ENCODE peak calls at places on chromosomes 3 and 15, in five cellular contexts. P is heart right ventricle, I is gastrocnemius medialis, C is H9, M is cardiac muscle cell. K is an unnamed sample.
A peak's percentile ranks its signal among the peaks of the same experiment; 100 is the strongest.

GRCh38 chr3:197854596-197855343 is 63.7 kb downstream of the LRCH3 start:
- DNase-seq in M (peak; percentile 86), I (no peak), P (no peak), C (peak; percentile 80), K (no peak)

GRCh38 chr3:148246286-148246685 is 451.4 kb upstream of the AGTR1 start:
- DNase-seq in M (no peak), P (no peak), I (no peak), C (no peak), K (no peak)

GRCh38 chr3:192727032-192727847 is at the start of gene FGF12:
- DNase-seq in M (peak; percentile 23), P (peak; percentile 87), I (peak; percentile 2), C (peak; percentile 97), K (peak; percentile 61)

GRCh38 chr3:158782283-158782682 is 19.6 kb upstream of the MFSD1 start:
- DNase-seq in P (no peak), I (no peak), C (no peak), M (no peak), K (no peak)

GRCh38 chr3:134306334-134306733 is 55.7 kb upstream of the RYK start:
- DNase-seq in P (no peak), C (no peak), M (no peak), I (no peak), K (no peak)

GRCh38 chr15:70419046-70419445 is 321.3 kb upstream of the TLE3 start:
- DNase-seq in M (no peak), C (no peak), I (no peak), P (no peak), K (no peak)

GRCh38 chr15:31478781-31479221 is 152.2 kb downstream of the KLF13 start:
- DNase-seq in C (peak; percentile 20), M (no peak), I (no peak), P (no peak), K (no peak)

GRCh38 chr3:174325834-174326705 is 533.1 kb upstream of the NAALADL2 start:
- DNase-seq in M (peak; percentile 18), I (no peak), P (no peak), C (no peak), K (no peak)

GRCh38 chr3:192331749-192332385 is 395.5 kb downstream of the FGF12 start:
- DNase-seq in I (no peak), M (no peak), C (no peak), P (no peak), K (no peak)

GRCh38 chr3:74639681-74640080 is 25.2 kb upstream of the CNTN3 start:
- DNase-seq in I (no peak), C (no peak), M (no peak), P (no peak), K (no peak)

GRCh38 chr3:139281512-139282196 is 62.2 kb upstream of the MRPS22 start:
- DNase-seq in C (no peak), P (no peak), I (no peak), M (no peak), K (no peak)

GRCh38 chr3:101825904-101826445 is 23.3 kb upstream of the NFKBIZ start:
- DNase-seq in P (no peak), C (no peak), M (peak; percentile 27), I (no peak), K (no peak)

GRCh38 chr3:110562621-110563020 is 509.0 kb upstream of the NECTIN3 start:
- DNase-seq in C (no peak), P (no peak), I (no peak), M (no peak), K (no peak)

GRCh38 chr3:172877011-172877410 is 126.5 kb downstream of the ECT2 start:
- DNase-seq in C (no peak), P (no peak), M (peak; percentile 44), I (no peak), K (no peak)

GRCh38 chr3:47836986-47837385 is 34.0 kb downstream of the DHX30 start:
- DNase-seq in M (no peak), P (no peak), C (peak; percentile 42), I (no peak), K (no peak)

GRCh38 chr3:102178817-102179216 is 256.0 kb upstream of the ZPLD1 start:
- DNase-seq in C (no peak), P (no peak), M (no peak), I (no peak), K (no peak)

GRCh38 chr3:188152660-188153497 is 1.1 kb upstream of the LPP start:
- DNase-seq in P (peak; percentile 41), C (peak; percentile 77), M (peak; percentile 76), I (peak; percentile 60), K (peak; percentile 39)

GRCh38 chr3:45617430-45618080 is 23.0 kb downstream of the LIMD1 start:
- DNase-seq in P (no peak), I (no peak), M (no peak), C (no peak), K (no peak)

GRCh38 chr3:138479355-138479964 is 45.0 kb downstream of the ESYT3 start:
- DNase-seq in M (peak; percentile 59), I (no peak), C (peak; percentile 69), P (no peak), K (no peak)

GRCh38 chr3:184716652-184717607 is 5.1 kb upstream of the MAGEF1 start:
- DNase-seq in P (peak; percentile 23), I (no peak), C (peak; percentile 60), M (peak; percentile 66), K (peak; percentile 36)

GRCh38 chr3:184248454-184249411 is at the start of gene ALG3:
- DNase-seq in M (peak; percentile 95), P (peak; percentile 86), C (peak; percentile 89), I (peak; percentile 66), K (peak; percentile 79)

GRCh38 chr3:133444071-133444774 is 44.4 kb downstream of the BFSP2 start:
- DNase-seq in C (no peak), I (no peak), P (no peak), M (peak; percentile 61), K (no peak)

GRCh38 chr15:48120751-48121150 is at the start of gene SLC24A5:
- DNase-seq in P (no peak), C (no peak), M (no peak), I (no peak), K (no peak)

GRCh38 chr15:62165029-62165792 is at the start of gene C2CD4B:
- DNase-seq in P (peak; percentile 78), C (peak; percentile 82), M (peak; percentile 50), I (no peak), K (no peak)

GRCh38 chr15:82697735-82698407 is 11.8 kb downstream of the AP3B2 start:
- DNase-seq in P (no peak), M (no peak), I (no peak), C (no peak), K (no peak)

GRCh38 chr3:138943724-138944131 is 3.2 kb downstream of the FOXL2 start:
- DNase-seq in M (peak; percentile 38), I (no peak), C (no peak), P (no peak), K (no peak)

GRCh38 chr3:129622933-129623332 is 16.5 kb upstream of the PLXND1 start:
- DNase-seq in M (no peak), P (peak; percentile 17), I (no peak), C (no peak), K (no peak)

GRCh38 chr3:46959169-46959515 is 17.4 kb downstream of the CCDC12 start:
- DNase-seq in P (no peak), I (no peak), C (no peak), M (no peak), K (no peak)

GRCh38 chr15:70099966-70100494 is 2.3 kb upstream of the TLE3 start:
- DNase-seq in P (no peak), I (no peak), C (no peak), M (peak; percentile 41), K (no peak)

GRCh38 chr3:51958603-51959521 is 3.7 kb downstream of the GPR62 start:
- DNase-seq in P (no peak), I (no peak), M (no peak), C (no peak), K (no peak)

GRCh38 chr15:99343836-99344551 is 92.7 kb downstream of the LRRC28 start:
- DNase-seq in I (no peak), C (peak; percentile 71), M (peak; percentile 9), P (peak; percentile 48), K (peak; percentile 17)

GRCh38 chr3:188234172-188234571 is 80.2 kb downstream of the LPP start:
- DNase-seq in M (no peak), I (no peak), P (no peak), C (no peak), K (no peak)

GRCh38 chr3:196050597-196050996 is 31.3 kb downstream of the TFRC start:
- DNase-seq in M (no peak), C (no peak), P (no peak), I (no peak), K (no peak)

DNA sequence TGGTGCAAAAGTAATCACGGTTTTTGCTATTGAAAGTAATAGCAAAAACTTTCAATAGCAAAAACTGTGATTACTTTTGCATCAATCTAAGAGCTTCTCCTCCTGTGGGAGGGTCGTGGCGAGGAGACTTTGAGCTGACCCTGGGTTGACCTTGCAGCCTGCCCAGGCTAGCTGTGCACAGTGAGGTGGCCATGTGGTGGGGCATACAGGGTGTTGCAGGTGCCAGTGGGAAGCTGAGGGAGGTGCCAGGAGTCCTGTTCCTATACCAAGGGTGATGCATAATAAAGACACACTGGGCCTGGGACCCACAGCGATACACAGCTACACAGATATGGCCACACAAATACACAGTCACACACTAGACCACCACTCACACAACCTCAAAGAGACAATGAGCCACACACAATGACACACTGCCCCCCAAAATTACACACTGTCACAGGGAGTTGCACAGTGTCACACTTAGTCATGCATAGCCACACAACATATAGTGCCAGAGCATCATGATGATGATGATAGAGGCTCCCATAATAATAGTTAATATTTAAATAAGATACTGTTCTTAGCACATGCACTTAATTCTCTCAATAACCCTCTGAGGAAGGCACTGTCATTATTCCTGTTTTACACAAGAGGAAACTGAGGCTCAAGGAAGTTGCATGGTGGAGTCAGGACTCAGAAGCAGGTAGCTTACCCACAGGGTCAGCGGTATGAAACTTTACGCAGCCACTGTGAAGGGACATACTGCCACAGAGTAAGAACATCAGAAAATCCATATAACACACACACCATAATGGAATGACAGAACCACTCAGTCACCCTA is 6.3 kb downstream of the PLCD1 start:
- DNase-seq in C (peak; percentile 18), P (no peak), M (no peak), I (no peak), K (no peak)
- H3K27ac ChIP-seq in C (no peak overlapping the region), P (no peak overlapping the region), M (no peak overlapping the region), I (peak overlapping the region; percentile 97), K (peak overlapping the region; percentile 85)

GRCh38 chr15:67968564-67969440 is 85.3 kb upstream of the PIAS1 start:
- DNase-seq in P (no peak), C (no peak), I (no peak), M (no peak), K (no peak)
- H3K27ac ChIP-seq in P (no peak overlapping the region), C (no peak overlapping the region), I (no peak overlapping the region), M (no peak overlapping the region), K (no peak overlapping the region)

GRCh38 chr3:186118692-186119091 is 9.8 kb upstream of the ETV5 start:
- DNase-seq in P (no peak), I (no peak), M (no peak), C (no peak), K (no peak)
- H3K27ac ChIP-seq in P (no peak overlapping the region), I (no peak overlapping the region), M (no peak overlapping the region), C (no peak overlapping the region), K (no peak overlapping the region)

GRCh38 chr3:145900056-145900829 is 260.7 kb downstream of the PLOD2 start:
- DNase-seq in C (no peak), P (no peak), I (no peak), M (no peak), K (no peak)

GRCh38 chr3:145904138-145904537 is 256.8 kb downstream of the PLOD2 start:
- DNase-seq in C (no peak), I (no peak), P (no peak), M (no peak), K (no peak)

GRCh38 chr3:145899229-145899628 is 261.8 kb downstream of the PLOD2 start:
- DNase-seq in I (no peak), M (no peak), P (no peak), C (no peak), K (no peak)

GRCh38 chr3:145903472-145904013 is 257.4 kb downstream of the PLOD2 start:
- DNase-seq in I (no peak), P (no peak), C (no peak), M (no peak), K (no peak)

GRCh38 chr3:145902166-145902565 is 258.8 kb downstream of the PLOD2 start:
- DNase-seq in I (no peak), P (no peak), C (no peak), M (no peak), K (no peak)
- H3K27ac ChIP-seq in I (no peak overlapping the region), P (no peak overlapping the region), C (no peak overlapping the region), M (no peak overlapping the region), K (no peak overlapping the region)